ENCODE peak calls at places on chromosomes 11 and 22, in four cellular contexts. One of them, this sample, is unnamed.

GRCh38 chr11:57883630-57884029 is 122.0 kb downstream of the CTNND1 start:
- DNase-seq in fibroblast of mammary gland: no peak
- DNase-seq in esophagus squamous epithelium: no peak
- DNase-seq in endodermal cell: no peak
- DNase-seq in this sample: no peak

GRCh38 chr11:18907391-18907790 is 31.8 kb downstream of the MRGPRX1 start:
- DNase-seq in esophagus squamous epithelium: no peak
- DNase-seq in endodermal cell: no peak
- DNase-seq in fibroblast of mammary gland: peak
- DNase-seq in this sample: no peak

GRCh38 chr11:102914238-102915043 is 39.7 kb upstream of the MMP12 start:
- DNase-seq in fibroblast of mammary gland: peak
- DNase-seq in endodermal cell: peak
- DNase-seq in esophagus squamous epithelium: no peak
- DNase-seq in this sample: no peak

GRCh38 chr11:131748146-131749050 is 378.0 kb downstream of the NTM start:
- DNase-seq in esophagus squamous epithelium: no peak
- DNase-seq in fibroblast of mammary gland: peak
- DNase-seq in endodermal cell: peak
- DNase-seq in this sample: peak

GRCh38 chr11:81033779-81034550 is 1593.1 kb upstream of the TENM4 start:
- DNase-seq in endodermal cell: no peak
- DNase-seq in esophagus squamous epithelium: no peak
- DNase-seq in fibroblast of mammary gland: no peak
- DNase-seq in this sample: no peak

GRCh38 chr11:47977651-47978050 is 2.7 kb upstream of the PTPRJ start:
- DNase-seq in esophagus squamous epithelium: no peak
- DNase-seq in endodermal cell: no peak
- DNase-seq in fibroblast of mammary gland: no peak
- DNase-seq in this sample: no peak

GRCh38 chr22:16973591-16974297 is 34.3 kb downstream of the GAB4 start:
- DNase-seq in endodermal cell: peak
- DNase-seq in esophagus squamous epithelium: no peak
- DNase-seq in fibroblast of mammary gland: no peak
- DNase-seq in this sample: no peak

GRCh38 chr22:33873186-33873585 is 47.1 kb downstream of the LARGE1 start:
- DNase-seq in esophagus squamous epithelium: no peak
- DNase-seq in endodermal cell: no peak
- DNase-seq in fibroblast of mammary gland: no peak
- DNase-seq in this sample: no peak

GRCh38 chr11:31655483-31655882 is 145.9 kb downstream of the ELP4 start:
- DNase-seq in esophagus squamous epithelium: no peak
- DNase-seq in endodermal cell: no peak
- DNase-seq in fibroblast of mammary gland: peak
- DNase-seq in this sample: no peak

GRCh38 chr11:19472679-19473078 is 231.9 kb upstream of the E2F8 start:
- DNase-seq in fibroblast of mammary gland: peak
- DNase-seq in esophagus squamous epithelium: no peak
- DNase-seq in endodermal cell: no peak
- DNase-seq in this sample: no peak

GRCh38 chr11:134792044-134792443 is 380.0 kb upstream of the B3GAT1 start:
- DNase-seq in fibroblast of mammary gland: no peak
- DNase-seq in endodermal cell: no peak
- DNase-seq in esophagus squamous epithelium: no peak
- DNase-seq in this sample: no peak

GRCh38 chr11:27524155-27524554 is 17.6 kb upstream of the LIN7C start:
- DNase-seq in esophagus squamous epithelium: no peak
- DNase-seq in endodermal cell: peak
- DNase-seq in fibroblast of mammary gland: peak
- DNase-seq in this sample: no peak

GRCh38 chr22:30940655-30941362 is 27.8 kb downstream of the MORC2 start:
- DNase-seq in fibroblast of mammary gland: no peak
- DNase-seq in esophagus squamous epithelium: no peak
- DNase-seq in endodermal cell: no peak
- DNase-seq in this sample: no peak

GRCh38 chr11:70467196-70468085 is 69.1 kb downstream of the CTTN start:
- DNase-seq in fibroblast of mammary gland: peak
- DNase-seq in endodermal cell: peak
- DNase-seq in esophagus squamous epithelium: no peak
- DNase-seq in this sample: peak

GRCh38 chr11:128086794-128087193 is 500.6 kb downstream of the ETS1 start:
- DNase-seq in esophagus squamous epithelium: no peak
- DNase-seq in fibroblast of mammary gland: no peak
- DNase-seq in endodermal cell: no peak
- DNase-seq in this sample: no peak

GRCh38 chr11:124887667-124888013 is 10.0 kb downstream of the ROBO4 start:
- DNase-seq in esophagus squamous epithelium: no peak
- DNase-seq in endodermal cell: no peak
- DNase-seq in fibroblast of mammary gland: no peak
- DNase-seq in this sample: no peak

GRCh38 chr22:40413873-40414272 is 43.5 kb downstream of the SGSM3 start:
- DNase-seq in fibroblast of mammary gland: no peak
- DNase-seq in esophagus squamous epithelium: no peak
- DNase-seq in endodermal cell: no peak
- DNase-seq in this sample: no peak

GRCh38 chr11:119885067-119885466 is 156.1 kb upstream of the NECTIN1 start:
- DNase-seq in endodermal cell: no peak
- DNase-seq in fibroblast of mammary gland: no peak
- DNase-seq in esophagus squamous epithelium: no peak
- DNase-seq in this sample: peak

GRCh38 chr11:35043933-35044332 is 95.0 kb upstream of the CD44 start:
- DNase-seq in esophagus squamous epithelium: no peak
- DNase-seq in fibroblast of mammary gland: peak
- DNase-seq in endodermal cell: no peak
- DNase-seq in this sample: no peak

GRCh38 chr22:45997077-45997774 is 20.3 kb upstream of the WNT7B start:
- DNase-seq in endodermal cell: no peak
- DNase-seq in fibroblast of mammary gland: peak
- DNase-seq in esophagus squamous epithelium: no peak
- DNase-seq in this sample: peak

GRCh38 chr11:57163160-57163868 is 18.4 kb upstream of the LRRC55 start:
- DNase-seq in esophagus squamous epithelium: no peak
- DNase-seq in fibroblast of mammary gland: no peak
- DNase-seq in endodermal cell: no peak
- DNase-seq in this sample: no peak

GRCh38 chr11:129331871-129332274 is 43.8 kb upstream of the BARX2 start:
- DNase-seq in fibroblast of mammary gland: peak
- DNase-seq in esophagus squamous epithelium: no peak
- DNase-seq in endodermal cell: peak
- DNase-seq in this sample: peak

GRCh38 chr22:39120983-39121382 is 23.9 kb downstream of the APOBEC3H start:
- DNase-seq in endodermal cell: no peak
- DNase-seq in esophagus squamous epithelium: no peak
- DNase-seq in fibroblast of mammary gland: no peak
- DNase-seq in this sample: no peak

GRCh38 chr22:37228106-37229011 is 15.7 kb downstream of the RAC2 start:
- DNase-seq in fibroblast of mammary gland: no peak
- DNase-seq in esophagus squamous epithelium: no peak
- DNase-seq in endodermal cell: no peak
- DNase-seq in this sample: no peak

GRCh38 chr11:131800452-131800851 is 430.0 kb downstream of the NTM start:
- DNase-seq in endodermal cell: peak
- DNase-seq in esophagus squamous epithelium: no peak
- DNase-seq in fibroblast of mammary gland: no peak
- DNase-seq in this sample: no peak

GRCh38 chr11:123328281-123328680 is 101.8 kb upstream of the GRAMD1B start:
- DNase-seq in esophagus squamous epithelium: no peak
- DNase-seq in endodermal cell: no peak
- DNase-seq in fibroblast of mammary gland: no peak
- DNase-seq in this sample: no peak

GRCh38 chr11:123330071-123330470 is 100.0 kb upstream of the GRAMD1B start:
- DNase-seq in endodermal cell: no peak
- DNase-seq in fibroblast of mammary gland: no peak
- DNase-seq in esophagus squamous epithelium: no peak
- DNase-seq in this sample: peak

GRCh38 chr11:123334925-123335324 is 95.1 kb upstream of the GRAMD1B start:
- DNase-seq in fibroblast of mammary gland: no peak
- DNase-seq in esophagus squamous epithelium: no peak
- DNase-seq in endodermal cell: no peak
- DNase-seq in this sample: no peak

GRCh38 chr11:123330471-123330870 is 99.6 kb upstream of the GRAMD1B start:
- DNase-seq in fibroblast of mammary gland: no peak
- DNase-seq in esophagus squamous epithelium: no peak
- DNase-seq in endodermal cell: no peak
- DNase-seq in this sample: no peak

DNA sequence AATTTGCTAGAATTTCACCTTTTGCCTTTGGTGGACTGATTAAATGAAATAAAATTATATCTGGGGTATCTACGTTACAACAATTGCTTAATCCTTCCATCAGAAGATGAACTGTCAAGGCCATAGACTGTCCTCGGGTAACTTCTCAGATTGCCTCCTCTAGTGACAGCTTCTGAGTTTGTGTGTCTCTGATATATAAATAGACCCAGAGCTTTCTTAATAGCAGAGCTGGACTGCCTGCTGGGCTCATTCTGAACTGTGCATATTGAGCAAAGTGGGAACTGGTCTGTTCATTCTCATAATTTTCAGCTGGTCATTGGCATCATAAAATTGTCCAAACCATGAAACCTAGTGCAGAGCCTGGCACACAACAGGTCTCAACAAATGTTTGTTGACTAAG is 99.1 kb upstream of the GRAMD1B start:
- DNase-seq in endodermal cell: no peak
- DNase-seq in fibroblast of mammary gland: no peak
- DNase-seq in esophagus squamous epithelium: no peak
- DNase-seq in this sample: no peak
- H3K4me3 ChIP-seq in endodermal cell: no peak
- H3K4me3 ChIP-seq in fibroblast of mammary gland: no peak
- H3K4me3 ChIP-seq in esophagus squamous epithelium: no peak
- H3K4me3 ChIP-seq in this sample: no peak

GRCh38 chr11:96394773-96395172 is 5.0 kb downstream of the JRKL start:
- DNase-seq in fibroblast of mammary gland: no peak
- DNase-seq in esophagus squamous epithelium: no peak
- DNase-seq in endodermal cell: no peak
- DNase-seq in this sample: no peak

GRCh38 chr11:96396637-96397036 is 6.8 kb downstream of the JRKL start:
- DNase-seq in esophagus squamous epithelium: no peak
- DNase-seq in endodermal cell: no peak
- DNase-seq in fibroblast of mammary gland: no peak
- DNase-seq in this sample: no peak

GRCh38 chr11:96391698-96392307 is 2.0 kb downstream of the JRKL start:
- DNase-seq in esophagus squamous epithelium: no peak
- DNase-seq in fibroblast of mammary gland: peak
- DNase-seq in endodermal cell: no peak
- DNase-seq in this sample: no peak

GRCh38 chr11:96390403-96390830 is 604 bp downstream of the JRKL start:
- DNase-seq in endodermal cell: no peak
- DNase-seq in fibroblast of mammary gland: peak
- DNase-seq in esophagus squamous epithelium: no peak
- DNase-seq in this sample: no peak

DNA sequence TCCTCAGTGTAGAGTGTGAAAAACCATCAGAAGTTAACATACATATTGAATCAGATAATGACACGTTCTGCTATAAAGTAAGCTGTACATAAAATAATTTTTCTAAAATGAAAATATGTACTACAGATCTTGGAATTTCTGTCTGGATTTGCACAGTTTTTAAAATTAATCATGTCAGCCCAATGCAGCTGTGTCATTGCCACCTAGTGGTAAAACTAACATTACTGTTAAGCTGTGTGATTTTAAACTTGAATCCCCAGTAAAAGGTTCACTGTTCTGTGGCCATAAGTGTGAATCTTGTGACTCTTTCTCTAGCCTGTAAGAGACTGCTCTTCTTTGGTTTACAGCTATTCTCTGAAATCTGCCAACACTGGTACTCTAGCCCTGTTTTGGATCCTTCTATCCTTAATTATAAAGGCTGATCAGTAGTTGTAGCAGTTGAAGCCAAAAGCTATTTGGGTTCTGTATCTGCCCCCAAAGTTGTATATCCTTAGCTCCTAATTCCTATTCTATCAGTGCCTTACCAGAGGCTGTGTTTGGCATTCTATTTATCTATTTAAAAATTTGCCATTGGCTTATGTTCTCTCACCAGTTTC is 4.0 kb downstream of the JRKL start:
- DNase-seq in fibroblast of mammary gland: peak
- DNase-seq in esophagus squamous epithelium: no peak
- DNase-seq in endodermal cell: no peak
- DNase-seq in this sample: no peak
- TF ChIP-seq CTCF in fibroblast of mammary gland: peak
- TF ChIP-seq CTCF in esophagus squamous epithelium: peak
- TF ChIP-seq CTCF in endodermal cell: peak
- TF ChIP-seq CTCF in this sample: peak

DNA sequence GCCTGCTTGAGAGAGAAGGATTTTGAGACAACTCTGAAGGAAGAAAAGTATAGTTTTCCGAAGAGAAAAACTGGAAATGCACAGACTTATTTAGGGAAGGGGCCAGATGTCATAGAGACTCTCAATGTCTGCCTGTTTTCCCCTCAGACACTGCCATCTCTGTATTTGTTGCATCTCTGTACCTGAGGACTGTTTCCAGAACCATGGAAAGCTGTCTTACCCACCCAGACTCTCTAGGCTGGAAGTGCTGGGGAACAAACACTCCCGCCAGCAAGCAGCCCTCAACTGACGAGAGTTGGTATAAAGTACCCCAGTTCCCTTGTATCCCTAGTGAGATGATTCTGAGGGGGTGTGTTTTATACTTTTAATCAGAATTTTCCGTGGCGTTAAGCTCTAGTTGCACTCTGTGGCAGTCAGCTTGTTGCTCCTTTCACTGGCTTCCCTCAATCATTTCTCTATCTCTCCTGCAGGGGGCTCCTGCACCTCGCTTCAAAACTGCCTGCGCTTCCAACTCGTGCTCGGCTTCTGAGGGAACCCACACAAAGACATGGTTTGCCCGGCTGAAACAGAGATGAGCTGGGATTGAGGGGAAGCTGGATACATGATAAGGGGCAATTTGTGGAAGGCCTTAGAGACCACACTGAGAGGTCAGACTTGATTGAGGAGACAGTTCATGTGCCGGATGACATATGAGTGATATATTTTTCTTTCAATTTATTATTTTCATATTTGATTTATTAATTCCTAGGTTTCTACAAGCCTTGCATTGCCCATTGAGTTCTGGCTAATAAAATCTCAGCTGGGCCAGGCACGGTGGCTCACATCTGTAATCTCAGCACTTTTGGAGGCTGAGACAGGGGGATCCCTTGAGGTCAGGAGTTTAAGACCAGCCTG is 36.9 kb upstream of the CLPB start:
- DNase-seq in fibroblast of mammary gland: peak
- DNase-seq in endodermal cell: peak
- DNase-seq in esophagus squamous epithelium: no peak
- DNase-seq in this sample: peak
- H3K4me3 ChIP-seq in fibroblast of mammary gland: no peak
- H3K4me3 ChIP-seq in endodermal cell: no peak
- H3K4me3 ChIP-seq in esophagus squamous epithelium: no peak
- H3K4me3 ChIP-seq in this sample: no peak

GRCh38 chr22:49629586-49630447 is 197.9 kb downstream of the BRD1 start:
- DNase-seq in esophagus squamous epithelium: no peak
- DNase-seq in endodermal cell: no peak
- DNase-seq in fibroblast of mammary gland: no peak
- DNase-seq in this sample: no peak

GRCh38 chr22:49630448-49630946 is 197.2 kb downstream of the BRD1 start:
- DNase-seq in endodermal cell: no peak
- DNase-seq in fibroblast of mammary gland: no peak
- DNase-seq in esophagus squamous epithelium: no peak
- DNase-seq in this sample: no peak

GRCh38 chr22:49634006-49634772 is 193.5 kb downstream of the BRD1 start:
- DNase-seq in endodermal cell: no peak
- DNase-seq in esophagus squamous epithelium: no peak
- DNase-seq in fibroblast of mammary gland: no peak
- DNase-seq in this sample: no peak

GRCh38 chr22:49633010-49633324 is 194.7 kb downstream of the BRD1 start:
- DNase-seq in esophagus squamous epithelium: no peak
- DNase-seq in endodermal cell: no peak
- DNase-seq in fibroblast of mammary gland: no peak
- DNase-seq in this sample: no peak

GRCh38 chr22:49632199-49633009 is 195.3 kb downstream of the BRD1 start:
- DNase-seq in fibroblast of mammary gland: peak
- DNase-seq in esophagus squamous epithelium: no peak
- DNase-seq in endodermal cell: peak
- DNase-seq in this sample: peak
- TF ChIP-seq CTCF in fibroblast of mammary gland: peak
- TF ChIP-seq CTCF in esophagus squamous epithelium: peak
- TF ChIP-seq CTCF in endodermal cell: peak
- TF ChIP-seq CTCF in this sample: peak

This sample was measured in thyroid gland.